ENCODE peak calls at places on chromosomes 13 and 19, in nine cellular contexts. Y, T, A, X, G, R, J, B and Q are unnamed samples.

GRCh38 chr13:110648848-110649421 is 33.6 kb downstream of the NAXD start:
- DNase-seq in J (peak), T (no peak), X (peak), Y (no peak), R (no peak), A (no peak), G (no peak), B (no peak), Q (no peak)

GRCh38 chr13:45519473-45519872 is 54.7 kb downstream of the COG3 start:
- DNase-seq in T (no peak), R (no peak), G (no peak), X (no peak), A (no peak), Y (no peak), J (no peak), B (no peak), Q (no peak)

GRCh38 chr19:56732974-56733373 is 61.4 kb upstream of the ZNF835 start:
- DNase-seq in J (no peak), R (no peak), G (no peak), A (no peak), T (no peak), Y (no peak), X (no peak), B (no peak), Q (no peak)

GRCh38 chr19:18699403-18700054 is 16.0 kb downstream of the CRTC1 start:
- DNase-seq in J (peak), G (peak), A (no peak), X (no peak), T (peak), B (no peak), Y (no peak), R (no peak), Q (no peak)

GRCh38 chr13:113935081-113935511 is 38.8 kb downstream of the C13orf46 start:
- DNase-seq in J (no peak), B (peak), A (no peak), Y (no peak), R (no peak), G (no peak), T (no peak), X (peak), Q (no peak)

GRCh38 chr13:76965759-76966421 is 17.6 kb downstream of the ACOD1 start:
- DNase-seq in B (no peak), G (no peak), J (peak), X (peak), A (peak), T (no peak), Y (peak), R (no peak), Q (no peak)

GRCh38 chr13:26074706-26075105 is 22.9 kb upstream of the SHISA2 start:
- DNase-seq in T (no peak), X (no peak), R (no peak), J (no peak), A (peak), Y (no peak), B (no peak), G (peak), Q (no peak)

GRCh38 chr19:44745386-44745831 is 3.1 kb upstream of the BCL3 start:
- DNase-seq in A (peak), J (peak), B (peak), R (peak), G (peak), T (peak), Y (no peak), X (peak), Q (no peak)

GRCh38 chr19:10417598-10418280 is 2.6 kb upstream of the PDE4A start:
- DNase-seq in J (no peak), T (no peak), X (no peak), Y (no peak), G (no peak), R (no peak), B (peak), A (no peak), Q (no peak)

GRCh38 chr19:54124393-54124792 is 8.8 kb downstream of the PRPF31 start:
- DNase-seq in Y (no peak), T (no peak), B (no peak), G (no peak), J (no peak), X (no peak), R (no peak), A (no peak), Q (no peak)

GRCh38 chr13:45623516-45624090 is 8.1 kb upstream of the ERICH6B start:
- DNase-seq in R (peak), Y (no peak), A (peak), X (no peak), B (peak), T (peak), G (no peak), J (no peak), Q (no peak)

GRCh38 chr13:112733112-112733511 is 43.3 kb downstream of the ATP11A start:
- DNase-seq in X (no peak), R (no peak), G (no peak), Y (no peak), J (no peak), B (peak), T (no peak), A (no peak), Q (no peak)

GRCh38 chr13:23427342-23428182 is 5.9 kb downstream of the SACS start:
- DNase-seq in G (no peak), Y (peak), X (no peak), T (no peak), R (peak), A (peak), J (no peak), B (no peak), Q (peak)

GRCh38 chr13:51275101-51275500 is 52.9 kb downstream of the FAM124A start:
- DNase-seq in T (no peak), R (no peak), X (no peak), A (no peak), Y (no peak), J (no peak), B (no peak), G (no peak), Q (no peak)

GRCh38 chr13:79500829-79501228 is 19.9 kb downstream of the NDFIP2 start:
- DNase-seq in G (no peak), A (no peak), T (no peak), B (no peak), X (no peak), R (no peak), Y (no peak), J (no peak), Q (no peak)

GRCh38 chr19:35793381-35794165 is 18.2 kb downstream of the ARHGAP33 start:
- DNase-seq in A (peak), G (no peak), X (no peak), Y (no peak), T (peak), J (no peak), R (peak), B (no peak), Q (no peak)

GRCh38 chr19:48292798-48293197 is 22.9 kb downstream of the ZNF114 start:
- DNase-seq in R (no peak), J (no peak), A (peak), B (no peak), T (no peak), G (no peak), X (no peak), Y (no peak), Q (no peak)

GRCh38 chr19:34994643-34995471 is 5.3 kb upstream of the GRAMD1A start:
- DNase-seq in B (no peak), R (peak), G (peak), T (no peak), J (peak), Y (no peak), X (peak), A (peak), Q (no peak)

GRCh38 chr13:111314852-111315251 is 5.6 kb upstream of the TEX29 start:
- DNase-seq in X (no peak), B (no peak), R (no peak), G (no peak), J (no peak), T (no peak), Y (no peak), A (no peak), Q (no peak)

GRCh38 chr19:29680447-29680846 is 15.2 kb downstream of the PLEKHF1 start:
- DNase-seq in T (no peak), G (no peak), J (peak), R (no peak), X (peak), B (no peak), Y (no peak), A (no peak), Q (no peak)

GRCh38 chr13:21501709-21502108 is 42.6 kb upstream of the ZDHHC20 start:
- DNase-seq in R (no peak), T (no peak), X (no peak), J (no peak), B (peak), Y (no peak), G (no peak), A (no peak), Q (no peak)

GRCh38 chr19:10602330-10603083 is 15.4 kb upstream of the AP1M2 start:
- DNase-seq in T (peak), Y (no peak), B (peak), X (peak), G (peak), R (peak), A (peak), J (peak), Q (peak)

GRCh38 chr13:66635526-66635925 is 594.6 kb downstream of the PCDH9 start:
- DNase-seq in G (peak), Y (peak), T (no peak), J (no peak), R (no peak), X (no peak), A (peak), B (no peak), Q (no peak)

GRCh38 chr19:51660975-51661600 is 14.5 kb upstream of the SIGLEC14 start:
- DNase-seq in A (peak), R (peak), B (peak), X (peak), J (peak), T (peak), Y (peak), G (peak), Q (no peak)

GRCh38 chr19:6260912-6261636 is 18.7 kb downstream of the MLLT1 start:
- DNase-seq in B (peak), A (peak), Y (no peak), G (peak), X (peak), J (no peak), R (peak), T (peak), Q (no peak)

GRCh38 chr13:94546071-94546839 is 49.7 kb downstream of the TGDS start:
- DNase-seq in G (no peak), T (no peak), A (no peak), B (peak), X (no peak), R (no peak), J (no peak), Y (no peak), Q (no peak)

GRCh38 chr13:30395192-30396158 is 26.8 kb upstream of the UBE2L5 start:
- DNase-seq in J (peak), A (peak), Y (peak), G (peak), X (peak), R (peak), B (peak), T (peak), Q (peak)

GRCh38 chr13:73902847-73903246 is 231.4 kb downstream of the KLF12 start:
- DNase-seq in B (no peak), T (no peak), A (no peak), R (no peak), X (no peak), J (no peak), G (no peak), Y (no peak), Q (no peak)

DNA sequence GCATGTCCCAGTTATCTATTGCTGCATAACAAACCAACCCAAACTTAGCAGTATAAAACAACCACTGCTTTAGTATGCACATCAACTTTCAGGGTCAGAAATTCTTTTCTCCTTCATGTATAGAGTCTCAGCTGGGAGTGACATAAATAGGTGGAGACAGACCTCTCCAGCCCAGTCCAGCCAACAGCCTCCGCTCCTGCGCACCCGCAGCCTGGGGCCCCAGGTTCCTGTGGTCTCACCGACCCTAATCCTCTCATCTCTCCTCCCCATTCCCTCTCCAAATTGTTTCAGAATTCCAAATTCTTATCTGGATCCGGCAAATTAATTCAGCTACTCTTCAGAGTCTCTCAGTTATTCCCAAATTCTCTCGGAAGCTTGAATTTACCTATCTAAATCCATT is 522 bp upstream of the ATP12A start:
- DNase-seq in X (no peak), A (no peak), J (no peak), B (no peak), G (no peak), Y (no peak), R (no peak), T (no peak), Q (no peak)
- H3K4me3 ChIP-seq in X (no peak), A (no peak), J (no peak), B (peak), G (peak), Y (no peak), R (no peak), T (no peak), Q (no peak)

GRCh38 chr13:99657848-99658265 is 156.6 kb downstream of the TM9SF2 start:
- DNase-seq in G (no peak), J (peak), A (peak), B (peak), Y (no peak), T (no peak), X (peak), R (peak), Q (no peak)
- TF ChIP-seq CTCF in G (no peak), J (no peak), A (peak), B (peak), Y (peak), T (no peak), X (no peak), R (no peak), Q (peak)

GRCh38 chr19:32673573-32673972 is 1.4 kb downstream of the ANKRD27 start:
- DNase-seq in Y (no peak), A (no peak), J (no peak), R (no peak), G (no peak), T (no peak), X (peak), B (no peak), Q (no peak)
- H3K4me3 ChIP-seq in Y (peak), A (peak), J (no peak), R (no peak), G (peak), T (peak), X (peak), B (peak), Q (peak)

GRCh38 chr19:13859361-13859880 is 17.5 kb upstream of the NANOS3 start:
- DNase-seq in G (no peak), R (no peak), X (no peak), B (no peak), A (peak), Y (no peak), J (no peak), T (no peak), Q (no peak)
- TF ChIP-seq CTCF in G (no peak), R (no peak), X (no peak), B (peak), A (no peak), Y (no peak), J (no peak), T (peak), Q (no peak)

GRCh38 chr19:3697671-3698385 is 2.4 kb downstream of the PIP5K1C start:
- DNase-seq in B (no peak), J (no peak), A (no peak), T (no peak), Y (no peak), R (no peak), X (no peak), G (no peak), Q (no peak)

GRCh38 chr19:3697094-3697493 is 3.2 kb downstream of the PIP5K1C start:
- DNase-seq in A (no peak), J (no peak), B (no peak), T (no peak), G (no peak), Y (no peak), X (no peak), R (no peak), Q (no peak)

GRCh38 chr19:3699741-3700241 is 477 bp downstream of the PIP5K1C start:
- DNase-seq in B (no peak), A (no peak), T (no peak), G (no peak), Y (no peak), X (no peak), R (no peak), J (no peak), Q (no peak)

GRCh38 chr19:3699071-3699740 is 1.1 kb downstream of the PIP5K1C start:
- DNase-seq in X (peak), T (peak), Y (no peak), G (no peak), R (no peak), J (peak), B (no peak), A (peak), Q (no peak)

DNA sequence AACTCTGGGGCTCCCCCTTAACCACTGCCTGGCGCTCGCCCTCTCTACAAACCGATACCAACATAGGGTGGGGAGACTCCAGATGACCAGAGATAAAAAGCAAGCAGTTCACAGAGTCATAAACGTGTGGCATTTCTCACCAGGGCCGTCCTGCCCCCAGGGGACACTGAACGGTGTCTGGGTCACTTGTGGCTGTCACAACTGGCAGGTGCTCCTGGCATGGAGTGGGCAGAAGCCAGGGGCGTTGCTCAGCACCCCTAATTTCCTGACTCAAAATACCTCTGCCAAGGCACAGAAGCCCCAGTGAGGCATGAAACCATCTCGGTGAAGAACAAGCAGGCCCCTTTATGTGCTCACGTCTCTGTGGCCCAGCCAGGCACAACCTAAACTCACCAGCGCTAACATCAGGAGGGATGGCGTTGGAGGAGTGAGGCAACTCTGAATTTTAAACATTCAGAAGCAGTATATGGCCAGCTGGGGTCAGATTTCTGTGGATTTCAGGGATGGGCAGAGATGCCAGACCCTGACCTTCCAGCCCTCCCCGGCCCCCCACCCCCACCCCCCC is 1.8 kb downstream of the PIP5K1C start:
- DNase-seq in Y (no peak), B (no peak), G (no peak), R (no peak), J (no peak), X (no peak), A (no peak), T (no peak), Q (no peak)
- H3K4me3 ChIP-seq in Y (peak), B (no peak), G (no peak), R (no peak), J (no peak), X (peak), A (peak), T (no peak), Q (peak)

DNA sequence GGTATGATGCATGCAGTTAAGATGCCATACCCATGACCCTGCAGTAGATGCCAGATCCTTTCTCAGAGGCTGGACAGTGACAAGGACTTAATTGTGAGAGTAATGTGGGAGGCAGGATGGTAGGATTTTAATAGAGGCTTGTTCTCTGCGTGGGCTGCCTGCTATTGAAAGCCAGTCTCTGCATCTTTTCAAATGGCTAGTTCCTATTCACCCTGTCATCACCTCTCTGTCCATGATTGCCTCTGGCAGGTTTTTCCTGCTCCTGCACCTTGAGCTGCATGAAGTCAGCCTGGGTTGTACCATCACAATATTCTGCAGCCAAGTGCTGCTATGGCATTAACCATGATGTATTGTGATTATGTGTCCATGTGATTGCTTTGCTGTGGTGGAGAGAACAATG is 440.5 kb downstream of the ITGBL1 start:
- DNase-seq in R (no peak), Y (no peak), G (no peak), B (no peak), A (no peak), T (no peak), X (no peak), J (no peak), Q (no peak)
- TF ChIP-seq CTCF in R (no peak), Y (no peak), G (no peak), B (no peak), A (no peak), T (no peak), X (no peak), J (no peak), Q (no peak)

DNA sequence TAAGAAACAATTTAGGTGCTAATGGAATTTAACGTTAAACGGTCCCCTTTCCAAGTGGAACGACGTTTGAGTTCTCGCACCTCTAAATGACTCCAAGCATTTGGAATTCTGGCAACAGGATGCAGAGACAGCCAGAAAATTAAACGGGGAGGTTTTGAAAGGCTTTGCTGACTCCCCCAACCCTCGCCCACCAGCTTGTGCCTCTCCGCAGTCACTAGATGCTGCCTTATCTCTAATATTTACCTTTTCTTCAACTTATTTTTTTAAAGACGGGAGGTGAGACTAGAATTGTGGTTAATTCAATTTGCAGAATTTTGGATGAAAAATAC is 2.5 kb downstream of the ZIC2 start:
- DNase-seq in X (no peak), B (no peak), A (no peak), J (no peak), T (no peak), R (no peak), Y (no peak), G (no peak), Q (no peak)
- H3K4me3 ChIP-seq in X (no peak), B (peak), A (no peak), J (no peak), T (peak), R (peak), Y (no peak), G (peak), Q (no peak)

GRCh38 chr19:40584007-40584406 is 7.3 kb downstream of the SHKBP1 start:
- DNase-seq in J (no peak), B (peak), T (no peak), R (no peak), A (peak), X (no peak), Y (no peak), G (no peak), Q (no peak)
- TF ChIP-seq CTCF in J (no peak), B (peak), T (peak), R (peak), A (peak), X (no peak), Y (peak), G (peak), Q (no peak)

GRCh38 chr19:24159707-24160106 is 72.7 kb downstream of the ZNF254 start:
- DNase-seq in G (peak), Y (no peak), X (no peak), R (no peak), B (peak), T (no peak), J (no peak), A (peak), Q (no peak)
- H3K4me3 ChIP-seq in G (no peak), Y (no peak), X (no peak), R (no peak), B (no peak), T (no peak), J (no peak), A (no peak), Q (no peak)